ENCODE peak calls at places on chromosomes 16 and 17, in four cellular contexts. One of them, this sample, is unnamed.

GRCh38 chr16:11596572-11597226 is 10.0 kb upstream of the LITAF start:
- DNase-seq in stimulated activated CD8-positive, alpha-beta memory T cell treated with anti-CD3 and anti-CD28 coated beads, Interleukin-2, amount 100 ng/mL, for 48 hours: no peak
- DNase-seq in Right ventricle myocardium superior: no peak
- DNase-seq in activated naive CD8-positive, alpha-beta T cell treated with anti-CD3 and anti-CD28 coated beads, Interleukin-2, amount 50 U/mL, for 24 hours: no peak
- DNase-seq in this sample: no peak

GRCh38 chr17:4573682-4574081 is 10.6 kb upstream of the SMTNL2 start:
- DNase-seq in activated naive CD8-positive, alpha-beta T cell treated with anti-CD3 and anti-CD28 coated beads, Interleukin-2, amount 50 U/mL, for 24 hours: peak
- DNase-seq in Right ventricle myocardium superior: peak
- DNase-seq in stimulated activated CD8-positive, alpha-beta memory T cell treated with anti-CD3 and anti-CD28 coated beads, Interleukin-2, amount 100 ng/mL, for 48 hours: peak
- DNase-seq in this sample: no peak

GRCh38 chr17:17669081-17669850 is 12.0 kb upstream of the RAI1 start:
- DNase-seq in activated naive CD8-positive, alpha-beta T cell treated with anti-CD3 and anti-CD28 coated beads, Interleukin-2, amount 50 U/mL, for 24 hours: peak
- DNase-seq in stimulated activated CD8-positive, alpha-beta memory T cell treated with anti-CD3 and anti-CD28 coated beads, Interleukin-2, amount 100 ng/mL, for 48 hours: peak
- DNase-seq in Right ventricle myocardium superior: no peak
- DNase-seq in this sample: peak

GRCh38 chr17:73166731-73167581 is 2.1 kb downstream of the SSTR2 start:
- DNase-seq in Right ventricle myocardium superior: no peak
- DNase-seq in activated naive CD8-positive, alpha-beta T cell treated with anti-CD3 and anti-CD28 coated beads, Interleukin-2, amount 50 U/mL, for 24 hours: peak
- DNase-seq in stimulated activated CD8-positive, alpha-beta memory T cell treated with anti-CD3 and anti-CD28 coated beads, Interleukin-2, amount 100 ng/mL, for 48 hours: no peak
- DNase-seq in this sample: peak

GRCh38 chr16:48576927-48577326 is 33.1 kb downstream of the N4BP1 start:
- DNase-seq in stimulated activated CD8-positive, alpha-beta memory T cell treated with anti-CD3 and anti-CD28 coated beads, Interleukin-2, amount 100 ng/mL, for 48 hours: no peak
- DNase-seq in Right ventricle myocardium superior: no peak
- DNase-seq in activated naive CD8-positive, alpha-beta T cell treated with anti-CD3 and anti-CD28 coated beads, Interleukin-2, amount 50 U/mL, for 24 hours: peak
- DNase-seq in this sample: no peak

GRCh38 chr17:31579265-31579664 is 187.8 kb downstream of the RAB11FIP4 start:
- DNase-seq in activated naive CD8-positive, alpha-beta T cell treated with anti-CD3 and anti-CD28 coated beads, Interleukin-2, amount 50 U/mL, for 24 hours: no peak
- DNase-seq in Right ventricle myocardium superior: no peak
- DNase-seq in stimulated activated CD8-positive, alpha-beta memory T cell treated with anti-CD3 and anti-CD28 coated beads, Interleukin-2, amount 100 ng/mL, for 48 hours: no peak
- DNase-seq in this sample: no peak

GRCh38 chr17:81365148-81365600 is 30.1 kb upstream of the BAHCC1 start:
- DNase-seq in stimulated activated CD8-positive, alpha-beta memory T cell treated with anti-CD3 and anti-CD28 coated beads, Interleukin-2, amount 100 ng/mL, for 48 hours: no peak
- DNase-seq in Right ventricle myocardium superior: no peak
- DNase-seq in activated naive CD8-positive, alpha-beta T cell treated with anti-CD3 and anti-CD28 coated beads, Interleukin-2, amount 50 U/mL, for 24 hours: peak
- DNase-seq in this sample: no peak

GRCh38 chr17:57550671-57551315 is 194.3 kb downstream of the CCDC182 start:
- DNase-seq in Right ventricle myocardium superior: no peak
- DNase-seq in activated naive CD8-positive, alpha-beta T cell treated with anti-CD3 and anti-CD28 coated beads, Interleukin-2, amount 50 U/mL, for 24 hours: no peak
- DNase-seq in stimulated activated CD8-positive, alpha-beta memory T cell treated with anti-CD3 and anti-CD28 coated beads, Interleukin-2, amount 100 ng/mL, for 48 hours: no peak
- DNase-seq in this sample: no peak

GRCh38 chr17:44191389-44191788 is 4.6 kb downstream of the TMUB2 start:
- DNase-seq in stimulated activated CD8-positive, alpha-beta memory T cell treated with anti-CD3 and anti-CD28 coated beads, Interleukin-2, amount 100 ng/mL, for 48 hours: no peak
- DNase-seq in Right ventricle myocardium superior: no peak
- DNase-seq in activated naive CD8-positive, alpha-beta T cell treated with anti-CD3 and anti-CD28 coated beads, Interleukin-2, amount 50 U/mL, for 24 hours: no peak
- DNase-seq in this sample: no peak